ENCODE peak calls at places on chromosomes 4 and X, in five cellular contexts. B is Calu3; N is left ventricle myocardium inferior; R is cardiac fibroblast; W is stimulated activated CD4-positive, alpha-beta T cell treated with anti-CD3 and anti-CD28 coated beads, Interleukin-4, amount 100 ng/mL, for 24 hours. I is an unnamed sample.

GRCh38 chr4:13403326-13403725 is 80.8 kb downstream of the RAB28 start:
- DNase-seq in W (no peak), N (no peak), R (no peak), B (no peak), I (no peak)

GRCh38 chr4:95640337-95640736 is 91.6 kb upstream of the UNC5C start:
- DNase-seq in N (no peak), W (no peak), R (no peak), B (no peak), I (peak; percentile 9)

GRCh38 chr4:6779667-6780565 is 2.6 kb upstream of the KIAA0232 start:
- DNase-seq in N (no peak), B (no peak), R (peak; percentile 37), W (no peak), I (peak; percentile 58)

GRCh38 chr4:145709843-145710242 is 29.9 kb downstream of the C4orf51 start:
- DNase-seq in N (no peak), R (peak; percentile 95), W (no peak), B (no peak), I (peak; percentile 84)

GRCh38 chr4:52606766-52607165 is 52.3 kb downstream of the USP46 start:
- DNase-seq in W (no peak), R (peak; percentile 3), B (no peak), N (no peak), I (no peak)

GRCh38 chrX:54181196-54181953 is 1.7 kb downstream of the FAM120C start:
- DNase-seq in B (no peak), W (no peak), N (no peak), R (peak; percentile 22), I (peak; percentile 28)

GRCh38 chr4:114180481-114180880 is 201.0 kb upstream of the ARSJ start:
- DNase-seq in N (peak; percentile 16), B (peak; percentile 59), R (peak; percentile 68), W (peak; percentile 39), I (peak; percentile 72)

GRCh38 chrX:115017455-115017854 is at the start of gene IL13RA2:
- DNase-seq in N (no peak), W (no peak), B (no peak), R (peak; percentile 25), I (peak; percentile 8)

GRCh38 chrX:10979956-10980355 is 131.2 kb upstream of the HCCS start:
- DNase-seq in N (no peak), B (no peak), W (no peak), R (no peak), I (no peak)

GRCh38 chr4:17081157-17081556 is 182.7 kb upstream of the LDB2 start:
- DNase-seq in R (no peak), N (no peak), B (no peak), W (no peak), I (no peak)

GRCh38 chr4:1683371-1683902 is 676 bp downstream of the FAM53A start:
- DNase-seq in R (peak; percentile 92), N (no peak), W (no peak), B (no peak), I (peak; percentile 84)

GRCh38 chrX:150421816-150422215 is 58.7 kb downstream of the MAMLD1 start:
- DNase-seq in R (peak; percentile 28), B (no peak), N (peak; percentile 29), W (no peak), I (no peak)

GRCh38 chrX:133698298-133698697 is 283.0 kb upstream of the GPC4 start:
- DNase-seq in R (peak; percentile 31), B (peak; percentile 26), W (no peak), N (no peak), I (peak; percentile 14)

GRCh38 chrX:32847921-32848320 is 363.4 kb downstream of the DMD start:
- DNase-seq in B (no peak), N (no peak), W (no peak), R (no peak), I (no peak)

GRCh38 chr4:7004331-7004730 is 38.8 kb upstream of the TADA2B start:
- DNase-seq in W (no peak), R (no peak), B (no peak), N (no peak), I (peak; percentile 36)

GRCh38 chr4:170139764-170140163 is 50.0 kb upstream of the AADAT start:
- DNase-seq in N (no peak), B (no peak), W (no peak), R (peak; percentile 67), I (peak; percentile 5)

GRCh38 chr4:153113061-153113837 is 91.0 kb upstream of the TRIM2 start:
- DNase-seq in N (no peak), B (no peak), W (no peak), R (peak; percentile 17), I (peak; percentile 48)

GRCh38 chrX:103254921-103255455 is at the start of gene TCEAL8:
- DNase-seq in R (peak; percentile 69), N (peak; percentile 79), W (peak; percentile 64), B (no peak), I (peak; percentile 84)

GRCh38 chr4:98657531-98658286 is 702 bp downstream of the TSPAN5 start:
- DNase-seq in R (peak; percentile 75), B (no peak), W (peak; percentile 42), N (peak; percentile 22), I (peak; percentile 81)

GRCh38 chrX:153468008-153468580 is 2.3 kb downstream of the HAUS7 start:
- DNase-seq in B (no peak), W (no peak), N (peak; percentile 42), R (no peak), I (no peak)

GRCh38 chrX:93874554-93874953 is 200.5 kb downstream of the FAM133A start:
- DNase-seq in B (peak; percentile 12), N (no peak), R (peak; percentile 23), W (no peak), I (peak; percentile 0)

GRCh38 chr4:65566473-65566872 is 103.8 kb downstream of the EPHA5 start:
- DNase-seq in B (no peak), N (no peak), W (no peak), R (no peak), I (no peak)

GRCh38 chr4:122762520-122762919 is 30.0 kb downstream of the BBS12 start:
- DNase-seq in N (no peak), B (no peak), R (no peak), W (peak; percentile 4), I (no peak)

I was measured in mesenchymal stem cell.